ENCODE peak calls at places on chromosomes 3 and 15, in four cellular contexts. One of them, this sample, is unnamed.

GRCh38 chr15:63367900-63368299 is 13.7 kb downstream of the CA12 start:
- DNase-seq in GM12892: no peak
- DNase-seq in heart left ventricle: no peak
- DNase-seq in GM12878: no peak
- DNase-seq in this sample: no peak

GRCh38 chr3:14789221-14789620 is 29.5 kb upstream of the FGD5 start:
- DNase-seq in GM12878: no peak
- DNase-seq in GM12892: no peak
- DNase-seq in heart left ventricle: no peak
- DNase-seq in this sample: no peak

GRCh38 chr3:172856766-172857742 is 106.5 kb downstream of the ECT2 start:
- DNase-seq in GM12878: no peak
- DNase-seq in GM12892: no peak
- DNase-seq in heart left ventricle: peak
- DNase-seq in this sample: no peak

GRCh38 chr15:87662575-87662974 is 594.0 kb downstream of the NTRK3 start:
- DNase-seq in GM12878: no peak
- DNase-seq in heart left ventricle: no peak
- DNase-seq in GM12892: no peak
- DNase-seq in this sample: no peak

GRCh38 chr3:38038447-38038911 is 529 bp upstream of the DLEC1 start:
- DNase-seq in GM12892: no peak
- DNase-seq in heart left ventricle: no peak
- DNase-seq in GM12878: no peak
- DNase-seq in this sample: no peak

GRCh38 chr15:61724276-61724939 is 335.8 kb downstream of the VPS13C start:
- DNase-seq in GM12892: no peak
- DNase-seq in heart left ventricle: no peak
- DNase-seq in GM12878: no peak
- DNase-seq in this sample: no peak

GRCh38 chr15:75198560-75199346 is 2.9 kb upstream of the C15orf39 start:
- DNase-seq in GM12892: peak
- DNase-seq in GM12878: peak
- DNase-seq in heart left ventricle: no peak
- DNase-seq in this sample: no peak

GRCh38 chr3:50372349-50372748 is 13.0 kb upstream of the TMEM115 start:
- DNase-seq in heart left ventricle: no peak
- DNase-seq in GM12892: no peak
- DNase-seq in GM12878: no peak
- DNase-seq in this sample: no peak

GRCh38 chr3:58161435-58162398 is 49.1 kb downstream of the DNASE1L3 start:
- DNase-seq in GM12878: no peak
- DNase-seq in heart left ventricle: no peak
- DNase-seq in GM12892: no peak
- DNase-seq in this sample: no peak

GRCh38 chr3:67737911-67738865 is 83.8 kb upstream of the SUCLG2 start:
- DNase-seq in GM12878: no peak
- DNase-seq in heart left ventricle: no peak
- DNase-seq in GM12892: no peak
- DNase-seq in this sample: no peak

GRCh38 chr15:74795961-74796625 is 14.2 kb downstream of the CSK start:
- DNase-seq in heart left ventricle: no peak
- DNase-seq in GM12878: no peak
- DNase-seq in GM12892: no peak
- DNase-seq in this sample: no peak

DNA sequence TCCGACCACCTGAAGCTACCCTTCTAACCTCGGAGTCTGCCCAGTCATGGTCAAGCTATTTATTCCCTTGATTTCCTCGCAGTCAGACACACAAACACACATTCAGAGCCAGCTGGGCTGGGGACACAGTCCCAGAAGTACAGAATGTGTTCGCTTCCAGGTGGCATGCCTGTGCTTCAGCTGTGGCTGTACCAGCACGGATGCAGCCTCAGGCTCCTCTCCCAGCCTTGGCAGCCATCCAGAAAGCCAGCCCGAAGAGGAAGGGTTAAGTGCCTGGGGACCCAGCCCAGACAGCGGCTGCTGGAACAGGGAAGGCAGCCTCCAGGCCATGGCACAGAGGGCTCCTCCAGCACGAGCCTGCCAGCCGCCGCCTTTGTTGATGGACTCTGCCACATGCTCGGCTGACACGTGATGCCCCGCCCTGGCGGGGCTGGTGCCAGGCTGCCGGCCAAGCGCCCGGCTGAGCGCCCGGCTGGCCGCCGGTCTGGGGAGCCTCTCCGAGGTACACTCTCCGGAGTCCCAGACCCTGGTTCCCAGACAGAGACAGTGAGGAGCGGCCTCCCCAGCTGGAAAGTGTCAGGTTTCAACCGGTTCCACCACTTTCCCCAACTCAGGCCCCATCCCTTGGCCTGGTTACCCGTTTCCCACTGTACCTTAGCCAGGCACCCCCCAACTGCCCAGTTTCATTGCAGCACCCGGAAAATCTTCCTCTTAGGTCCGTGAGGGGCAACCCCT is 5.4 kb downstream of the BMF start:
- DNase-seq in GM12892: no peak
- DNase-seq in heart left ventricle: peak
- DNase-seq in GM12878: no peak
- DNase-seq in this sample: no peak
- TF ChIP-seq POLR2A in GM12892: no peak
- TF ChIP-seq POLR2A in heart left ventricle: no peak
- TF ChIP-seq POLR2A in GM12878: no peak
- TF ChIP-seq POLR2A in this sample: no peak

GRCh38 chr3:134426660-134427181 is 52.5 kb upstream of the AMOTL2 start:
- DNase-seq in GM12878: no peak
- DNase-seq in heart left ventricle: no peak
- DNase-seq in GM12892: no peak
- DNase-seq in this sample: no peak
- TF ChIP-seq POLR2A in GM12878: no peak
- TF ChIP-seq POLR2A in heart left ventricle: no peak
- TF ChIP-seq POLR2A in GM12892: no peak
- TF ChIP-seq POLR2A in this sample: no peak

GRCh38 chr3:139329364-139329850 is 14.4 kb upstream of the MRPS22 start:
- DNase-seq in GM12878: no peak
- DNase-seq in heart left ventricle: peak
- DNase-seq in GM12892: peak
- DNase-seq in this sample: peak
- TF ChIP-seq POLR2A in GM12878: no peak
- TF ChIP-seq POLR2A in heart left ventricle: no peak
- TF ChIP-seq POLR2A in GM12892: no peak
- TF ChIP-seq POLR2A in this sample: no peak

GRCh38 chr3:195699860-195700259 is 20.9 kb upstream of the MUC20 start:
- DNase-seq in heart left ventricle: no peak
- DNase-seq in GM12892: no peak
- DNase-seq in GM12878: no peak
- DNase-seq in this sample: no peak
- TF ChIP-seq POLR2A in heart left ventricle: no peak
- TF ChIP-seq POLR2A in GM12892: no peak
- TF ChIP-seq POLR2A in GM12878: no peak
- TF ChIP-seq POLR2A in this sample: no peak

DNA sequence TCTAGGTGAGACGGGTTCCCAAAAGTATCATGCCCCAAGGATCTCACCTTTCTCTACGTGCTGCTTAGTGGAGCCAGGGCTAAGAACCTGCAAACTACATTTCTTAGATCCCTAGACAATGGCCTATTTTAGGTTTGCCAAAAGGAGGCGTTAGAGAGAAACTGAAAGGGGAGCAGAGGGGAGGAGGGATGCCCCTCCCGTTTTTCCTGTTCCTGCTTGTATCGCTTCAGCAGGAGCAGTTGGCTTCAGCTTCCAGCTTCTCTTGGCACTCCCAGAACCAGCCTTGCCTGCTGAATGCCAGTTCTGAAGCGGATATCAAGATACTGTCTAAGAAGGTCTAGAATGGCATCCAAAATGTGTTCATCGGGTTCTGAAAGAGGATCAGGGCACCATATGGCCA is 58.4 kb upstream of the ABHD17C start:
- DNase-seq in GM12892: no peak
- DNase-seq in GM12878: no peak
- DNase-seq in heart left ventricle: peak
- DNase-seq in this sample: no peak
- TF ChIP-seq POLR2A in GM12892: no peak
- TF ChIP-seq POLR2A in GM12878: no peak
- TF ChIP-seq POLR2A in heart left ventricle: no peak
- TF ChIP-seq POLR2A in this sample: no peak

GRCh38 chr3:48473617-48473952 is 27.0 kb downstream of the ATRIP start:
- DNase-seq in GM12892: no peak
- DNase-seq in heart left ventricle: no peak
- DNase-seq in GM12878: no peak
- DNase-seq in this sample: no peak
- TF ChIP-seq POLR2A in GM12892: no peak
- TF ChIP-seq POLR2A in heart left ventricle: no peak
- TF ChIP-seq POLR2A in GM12878: no peak
- TF ChIP-seq POLR2A in this sample: no peak

DNA sequence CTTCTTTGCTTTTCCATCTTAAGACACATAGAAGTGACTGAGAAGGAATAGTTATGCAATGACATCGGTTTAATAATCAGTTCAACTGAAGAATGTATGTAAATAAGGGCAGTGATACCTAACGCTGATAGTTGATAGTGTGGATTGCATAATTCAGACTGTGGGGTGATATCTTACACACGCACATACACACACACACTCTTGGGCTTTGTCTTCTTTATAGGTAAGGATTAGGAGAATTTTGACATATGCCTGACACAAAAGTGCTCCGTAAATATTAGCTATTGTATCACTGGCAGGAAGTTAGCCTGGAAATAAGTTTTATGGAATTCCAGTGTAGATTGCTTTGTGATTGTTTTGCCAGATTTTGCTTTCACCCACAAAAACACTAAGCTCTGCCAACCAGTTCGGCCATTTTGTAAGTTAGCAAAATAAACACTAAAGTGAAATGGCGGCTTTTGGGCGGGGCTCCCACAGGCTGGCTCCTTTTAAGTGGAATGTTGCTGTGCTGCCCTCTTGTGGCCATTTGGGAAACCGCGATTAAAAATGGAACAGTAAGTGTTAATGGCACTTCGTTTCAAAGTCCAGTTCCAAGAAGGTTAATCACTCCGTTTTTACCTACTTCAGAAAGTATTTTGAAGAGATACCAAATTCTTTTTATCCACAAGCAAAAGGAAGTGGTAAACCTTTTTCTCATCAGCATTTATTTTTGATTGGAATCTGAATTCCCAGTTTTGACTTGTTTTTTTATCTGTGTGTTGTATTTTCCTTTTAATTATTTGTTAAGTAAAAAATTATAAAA is 17.7 kb downstream of the CHD2 start:
- DNase-seq in GM12892: peak
- DNase-seq in GM12878: peak
- DNase-seq in heart left ventricle: peak
- DNase-seq in this sample: peak
- TF ChIP-seq POLR2A in GM12892: no peak
- TF ChIP-seq POLR2A in GM12878: no peak
- TF ChIP-seq POLR2A in heart left ventricle: peak
- TF ChIP-seq POLR2A in this sample: no peak

This sample was measured in GM12891.